ENCODE peak calls at places on chromosome 3, in eight cellular contexts. R is nephron progenitor cell, T is GM23248, Q is HuH-7, Z is ovary, N is NCI-H69, S is prostate gland, O is GM20000. F is an unnamed sample.

GRCh38 chr3:177111541-177111949 is 85.7 kb downstream of the TBL1XR1 start:
- DNase-seq in S (no peak), Q (peak), N (peak), R (no peak), O (no peak), Z (no peak), T (no peak), F (no peak)

GRCh38 chr3:54994026-54994626 is 66.3 kb upstream of the LRTM1 start:
- DNase-seq in O (no peak), Q (no peak), T (no peak), R (no peak), S (no peak), N (no peak), Z (no peak), F (no peak)

GRCh38 chr3:55185380-55185779 is 257.5 kb upstream of the LRTM1 start:
- DNase-seq in Z (no peak), O (no peak), T (peak), N (peak), S (no peak), Q (no peak), R (no peak), F (no peak)

GRCh38 chr3:189233225-189233858 is 61.6 kb downstream of the TPRG1 start:
- DNase-seq in S (peak), Z (peak), R (peak), T (peak), Q (peak), N (peak), O (peak), F (no peak)

GRCh38 chr3:189508784-189509489 is 122.3 kb upstream of the TP63 start:
- DNase-seq in N (peak), O (no peak), Q (no peak), R (no peak), S (peak), Z (no peak), T (no peak), F (no peak)

GRCh38 chr3:123804676-123805075 is 79.5 kb downstream of the MYLK start:
- DNase-seq in T (no peak), S (no peak), Q (no peak), N (no peak), R (no peak), O (no peak), Z (no peak), F (no peak)

GRCh38 chr3:124084398-124084881 is 92.5 kb upstream of the ROPN1 start:
- DNase-seq in R (no peak), Z (no peak), N (peak), S (no peak), Q (no peak), T (peak), O (no peak), F (no peak)

GRCh38 chr3:172209333-172210321 is 170.2 kb downstream of the FNDC3B start:
- DNase-seq in N (peak), T (no peak), S (no peak), R (no peak), Q (no peak), O (no peak), Z (no peak), F (no peak)

GRCh38 chr3:158568784-158569183 is 2.2 kb upstream of the MLF1 start:
- DNase-seq in Z (no peak), N (peak), T (no peak), S (no peak), R (no peak), O (no peak), Q (no peak), F (no peak)

GRCh38 chr3:69411331-69411730 is 25.4 kb upstream of the FRMD4B start:
- DNase-seq in S (no peak), Z (no peak), R (no peak), O (no peak), N (no peak), Q (no peak), T (peak), F (no peak)

GRCh38 chr3:15903776-15904720 is 106.3 kb upstream of the ANKRD28 start:
- DNase-seq in N (no peak), Z (no peak), S (no peak), Q (no peak), R (no peak), T (peak), O (no peak), F (no peak)

GRCh38 chr3:184593923-184594303 is 32.3 kb downstream of the EPHB3 start:
- DNase-seq in Z (no peak), R (no peak), S (no peak), T (no peak), O (no peak), N (no peak), Q (no peak), F (no peak)

GRCh38 chr3:177804646-177805045 is 607.4 kb upstream of the TBL1XR1 start:
- DNase-seq in S (no peak), Q (no peak), Z (no peak), O (no peak), T (no peak), R (no peak), N (no peak), F (no peak)

GRCh38 chr3:117398166-117398954 is 688.8 kb downstream of the TUSC7 start:
- DNase-seq in S (no peak), T (no peak), Z (no peak), Q (no peak), R (no peak), N (peak), O (no peak), F (no peak)

GRCh38 chr3:120798346-120798745 is 55.8 kb downstream of the GTF2E1 start:
- DNase-seq in Q (no peak), S (no peak), Z (no peak), T (peak), R (no peak), O (no peak), N (no peak), F (no peak)

GRCh38 chr3:127491323-127491722 is 99.2 kb downstream of the TPRA1 start:
- DNase-seq in N (no peak), Q (no peak), Z (peak), O (no peak), S (no peak), R (no peak), T (peak), F (no peak)

GRCh38 chr3:65955792-65956477 is 82.8 kb downstream of the MAGI1 start:
- DNase-seq in S (no peak), T (peak), O (no peak), R (no peak), Z (no peak), Q (no peak), N (no peak), F (no peak)

GRCh38 chr3:114706591-114707224 is 412.9 kb downstream of the TIGIT start:
- DNase-seq in T (peak), S (no peak), N (peak), Z (no peak), Q (peak), O (peak), R (no peak), F (peak)

GRCh38 chr3:24264748-24265158 is 229.9 kb downstream of the THRB start:
- DNase-seq in R (no peak), N (peak), Q (peak), Z (no peak), S (no peak), O (peak), T (peak), F (peak)

GRCh38 chr3:108311797-108312196 is 15.4 kb downstream of the HHLA2 start:
- DNase-seq in R (no peak), Z (no peak), N (no peak), T (no peak), S (no peak), O (no peak), Q (no peak), F (no peak)

GRCh38 chr3:150720444-150720843 is 16.7 kb upstream of the ERICH6 start:
- DNase-seq in S (no peak), N (no peak), Z (no peak), T (no peak), O (no peak), Q (no peak), R (no peak), F (no peak)

GRCh38 chr3:182469086-182469485 is 324.2 kb upstream of the ATP11B start:
- DNase-seq in S (no peak), R (no peak), N (no peak), Z (no peak), O (no peak), T (no peak), Q (no peak), F (no peak)

GRCh38 chr3:98705694-98706093 is 57.4 kb upstream of the ST3GAL6 start:
- DNase-seq in T (peak), O (no peak), R (no peak), Q (no peak), Z (no peak), S (no peak), N (no peak), F (no peak)

GRCh38 chr3:174821477-174821876 is 37.7 kb upstream of the NAALADL2 start:
- DNase-seq in Q (no peak), Z (no peak), O (no peak), S (no peak), R (no peak), T (peak), N (peak), F (no peak)

GRCh38 chr3:23999012-23999641 is 54.0 kb downstream of the NR1D2 start:
- DNase-seq in N (peak), T (peak), Q (peak), Z (peak), R (peak), S (peak), O (peak), F (peak)

GRCh38 chr3:168061332-168061996 is 34.3 kb downstream of the GOLIM4 start:
- DNase-seq in R (no peak), Z (no peak), Q (no peak), T (peak), S (no peak), N (peak), O (peak), F (peak)

GRCh38 chr3:159635047-159635641 is 353.5 kb upstream of the IL12A start:
- DNase-seq in Z (no peak), R (no peak), S (no peak), Q (peak), O (no peak), N (peak), T (peak), F (no peak)

GRCh38 chr3:151852074-151852811 is 21.2 kb upstream of the SUCNR1 start:
- DNase-seq in S (no peak), Q (no peak), O (no peak), R (no peak), T (no peak), N (no peak), Z (no peak), F (no peak)

F was measured in GM13977.